ENCODE peak calls at places on chromosomes 1 and 21, in four cellular contexts. One of them, this sample, is unnamed.

GRCh38 chr1:98903261-98903660 is 101.4 kb downstream of the PLPPR5 start:
- DNase-seq in aorta: no peak
- DNase-seq in GM12865: no peak
- DNase-seq in GM06990: no peak
- DNase-seq in this sample: peak

GRCh38 chr1:206672844-206673758 is 11.6 kb upstream of the MAPKAPK2 start:
- DNase-seq in aorta: no peak
- DNase-seq in GM12865: peak
- DNase-seq in GM06990: peak
- DNase-seq in this sample: no peak

GRCh38 chr1:78280626-78281025 is 210.1 kb upstream of the PTGFR start:
- DNase-seq in aorta: no peak
- DNase-seq in GM12865: no peak
- DNase-seq in GM06990: no peak
- DNase-seq in this sample: no peak

GRCh38 chr1:184650177-184650866 is 104.3 kb downstream of the EDEM3 start:
- DNase-seq in aorta: no peak
- DNase-seq in GM12865: no peak
- DNase-seq in GM06990: no peak
- DNase-seq in this sample: no peak

GRCh38 chr1:193005785-193006184 is 53.4 kb downstream of the UCHL5 start:
- DNase-seq in aorta: no peak
- DNase-seq in GM12865: no peak
- DNase-seq in GM06990: no peak
- DNase-seq in this sample: no peak

GRCh38 chr1:99994496-99994895 is 24.7 kb downstream of the SLC35A3 start:
- DNase-seq in aorta: no peak
- DNase-seq in GM12865: no peak
- DNase-seq in GM06990: no peak
- DNase-seq in this sample: no peak

GRCh38 chr1:246798107-246798506 is 73.9 kb downstream of the SCCPDH start:
- DNase-seq in aorta: no peak
- DNase-seq in GM12865: no peak
- DNase-seq in GM06990: no peak
- DNase-seq in this sample: no peak

GRCh38 chr1:184684285-184685077 is 70.2 kb downstream of the EDEM3 start:
- DNase-seq in aorta: peak
- DNase-seq in GM12865: no peak
- DNase-seq in GM06990: no peak
- DNase-seq in this sample: no peak

GRCh38 chr1:228544021-228544850 is 57.1 kb downstream of the RNF187 start:
- DNase-seq in aorta: no peak
- DNase-seq in GM12865: no peak
- DNase-seq in GM06990: no peak
- DNase-seq in this sample: no peak

GRCh38 chr1:157069596-157069995 is 24.1 kb upstream of the ARHGEF11 start:
- DNase-seq in aorta: no peak
- DNase-seq in GM12865: no peak
- DNase-seq in GM06990: no peak
- DNase-seq in this sample: no peak

GRCh38 chr1:10796029-10796944 is at the start of gene CASZ1:
- DNase-seq in aorta: peak
- DNase-seq in GM12865: no peak
- DNase-seq in GM06990: no peak
- DNase-seq in this sample: peak

GRCh38 chr1:176779655-176780328 is 316.8 kb downstream of the PAPPA2 start:
- DNase-seq in aorta: no peak
- DNase-seq in GM12865: no peak
- DNase-seq in GM06990: no peak
- DNase-seq in this sample: no peak

GRCh38 chr21:45339430-45340405 is 52.0 kb upstream of the POFUT2 start:
- DNase-seq in aorta: peak
- DNase-seq in GM12865: no peak
- DNase-seq in GM06990: no peak
- DNase-seq in this sample: no peak

GRCh38 chr1:218499021-218499691 is 154.0 kb downstream of the TGFB2 start:
- DNase-seq in aorta: no peak
- DNase-seq in GM12865: no peak
- DNase-seq in GM06990: no peak
- DNase-seq in this sample: peak
- H3K4me3 ChIP-seq in aorta: peak
- H3K4me3 ChIP-seq in GM12865: no peak
- H3K4me3 ChIP-seq in GM06990: no peak
- H3K4me3 ChIP-seq in this sample: peak

GRCh38 chr1:88773540-88774150 is 89.6 kb downstream of the PKN2 start:
- DNase-seq in aorta: no peak
- DNase-seq in GM12865: no peak
- DNase-seq in GM06990: no peak
- DNase-seq in this sample: peak
- H3K4me3 ChIP-seq in aorta: no peak
- H3K4me3 ChIP-seq in GM12865: no peak
- H3K4me3 ChIP-seq in GM06990: no peak
- H3K4me3 ChIP-seq in this sample: no peak

GRCh38 chr1:2199042-2199810 is 4.7 kb upstream of the FAAP20 start:
- DNase-seq in aorta: peak
- DNase-seq in GM12865: no peak
- DNase-seq in GM06990: peak
- DNase-seq in this sample: peak
- H3K4me3 ChIP-seq in aorta: peak
- H3K4me3 ChIP-seq in GM12865: no peak
- H3K4me3 ChIP-seq in GM06990: peak
- H3K4me3 ChIP-seq in this sample: peak

DNA sequence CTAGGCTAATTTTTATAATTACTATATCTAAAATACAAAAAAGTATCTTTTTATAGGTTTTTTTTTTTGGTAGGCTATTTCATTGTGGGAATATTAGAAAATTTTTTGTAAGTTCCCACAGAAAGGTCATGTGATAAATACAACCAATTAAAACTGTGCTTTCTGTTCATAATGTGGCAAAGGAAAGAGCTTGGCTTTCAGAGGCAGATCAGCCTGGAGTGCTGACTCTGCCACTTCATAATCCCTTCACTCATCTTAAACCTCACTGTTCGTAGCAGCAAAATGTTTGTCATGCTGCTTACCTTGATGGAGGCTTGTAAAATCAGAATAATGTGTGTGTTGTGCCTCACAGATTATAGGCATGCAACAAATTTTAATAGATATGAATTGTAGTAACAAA is 176.8 kb downstream of the ZP4 start:
- DNase-seq in aorta: no peak
- DNase-seq in GM12865: no peak
- DNase-seq in GM06990: no peak
- DNase-seq in this sample: no peak
- H3K4me3 ChIP-seq in aorta: no peak
- H3K4me3 ChIP-seq in GM12865: no peak
- H3K4me3 ChIP-seq in GM06990: no peak
- H3K4me3 ChIP-seq in this sample: no peak

DNA sequence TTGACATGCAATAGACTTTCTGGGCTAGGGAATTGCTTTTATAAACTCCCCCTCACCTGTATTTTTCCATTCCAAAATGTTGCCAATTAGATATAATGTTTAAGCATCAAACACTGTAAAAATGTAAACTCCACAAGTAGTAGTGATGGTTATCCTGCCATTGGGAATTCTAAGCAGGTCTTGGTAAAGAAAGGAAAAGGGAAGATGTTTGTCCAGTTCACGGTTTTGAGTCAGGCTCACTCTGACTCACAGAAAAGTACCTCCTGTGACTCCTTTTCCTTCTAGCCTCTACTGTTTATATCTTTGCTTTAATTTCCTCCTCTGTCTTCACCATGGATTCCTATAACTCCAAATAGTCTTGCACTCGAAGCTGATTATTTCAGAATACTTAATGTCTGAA is 19.0 kb upstream of the PTPN14 start:
- DNase-seq in aorta: no peak
- DNase-seq in GM12865: no peak
- DNase-seq in GM06990: no peak
- DNase-seq in this sample: no peak
- H3K4me3 ChIP-seq in aorta: no peak
- H3K4me3 ChIP-seq in GM12865: no peak
- H3K4me3 ChIP-seq in GM06990: no peak
- H3K4me3 ChIP-seq in this sample: no peak

GRCh38 chr1:44723064-44723463 is 7.9 kb downstream of the RNU5D-1 start:
- DNase-seq in aorta: no peak
- DNase-seq in GM12865: peak
- DNase-seq in GM06990: peak
- DNase-seq in this sample: no peak
- H3K4me3 ChIP-seq in aorta: no peak
- H3K4me3 ChIP-seq in GM12865: peak
- H3K4me3 ChIP-seq in GM06990: no peak
- H3K4me3 ChIP-seq in this sample: no peak